ENCODE peak calls at places on chromosomes 13 and 19, in four cellular contexts. N is IMR-90, R is endothelial cell of umbilical vein, S is K562. E is an unnamed sample.

GRCh38 chr19:35756373-35757230 is at the start of gene HSPB6:
- DNase-seq in N (peak), R (peak), S (no peak), E (no peak)

GRCh38 chr19:29662604-29663404 is 2.5 kb upstream of the PLEKHF1 start:
- DNase-seq in N (peak), R (peak), S (peak), E (no peak)

GRCh38 chr19:10420444-10421239 is at the start of gene PDE4A:
- DNase-seq in N (no peak), R (no peak), S (peak), E (no peak)

GRCh38 chr19:35038623-35039512 is 2.7 kb upstream of the HPN start:
- DNase-seq in N (no peak), R (no peak), S (no peak), E (no peak)

GRCh38 chr13:32210081-32210480 is 105.1 kb downstream of the ZAR1L start:
- DNase-seq in N (no peak), R (no peak), S (no peak), E (no peak)

GRCh38 chr13:28000567-28000966 is 12.1 kb upstream of the URAD start:
- DNase-seq in N (no peak), R (no peak), S (no peak), E (no peak)

GRCh38 chr13:38819053-38819452 is 132.2 kb downstream of the FREM2 start:
- DNase-seq in N (no peak), R (peak), S (no peak), E (no peak)

GRCh38 chr19:1313695-1314613 is 28.3 kb downstream of the EFNA2 start:
- DNase-seq in N (no peak), R (no peak), S (no peak), E (no peak)

GRCh38 chr19:19554074-19555023 is 16.3 kb downstream of the CILP2 start:
- DNase-seq in N (peak), R (no peak), S (peak), E (no peak)

GRCh38 chr13:50713849-50714248 is 129.6 kb downstream of the DLEU7 start:
- DNase-seq in N (peak), R (no peak), S (no peak), E (peak)

GRCh38 chr19:7917292-7918061 is 2.7 kb upstream of the SNAPC2 start:
- DNase-seq in N (peak), R (peak), S (no peak), E (no peak)

GRCh38 chr13:93724187-93724586 is 497.6 kb downstream of the GPC6 start:
- DNase-seq in N (peak), R (no peak), S (no peak), E (no peak)

GRCh38 chr13:28047784-28048388 is 52.5 kb downstream of the FLT3 start:
- DNase-seq in N (peak), R (no peak), S (no peak), E (peak)

GRCh38 chr19:1239796-1240737 is 1.5 kb upstream of the ATP5F1D start:
- DNase-seq in N (peak), R (peak), S (peak), E (no peak)

GRCh38 chr19:50669319-50670101 is 20.3 kb downstream of the C19orf81 start:
- DNase-seq in N (peak), R (peak), S (peak), E (no peak)

GRCh38 chr19:15332311-15332996 is at the start of gene BRD4:
- DNase-seq in N (peak), R (peak), S (peak), E (no peak)

GRCh38 chr19:50695251-50696064 is 24.1 kb downstream of the SHANK1 start:
- DNase-seq in N (no peak), R (no peak), S (peak), E (no peak)

GRCh38 chr13:109200556-109200955 is 571.1 kb downstream of the MYO16 start:
- DNase-seq in N (peak), R (peak), S (no peak), E (no peak)

GRCh38 chr19:47227347-47228167 is 3.4 kb downstream of the BBC3 start:
- DNase-seq in N (peak), R (peak), S (peak), E (peak)

GRCh38 chr19:54418930-54419800 is 3.9 kb downstream of the TTYH1 start:
- DNase-seq in N (no peak), R (no peak), S (no peak), E (no peak)

GRCh38 chr19:29084266-29084665 is 128.7 kb downstream of the UQCRFS1 start:
- DNase-seq in N (no peak), R (no peak), S (peak), E (no peak)

GRCh38 chr13:37288057-37288720 is 182.7 kb upstream of the CSNK1A1L start:
- DNase-seq in N (no peak), R (peak), S (no peak), E (no peak)

GRCh38 chr13:101019126-101019525 is 344.5 kb upstream of the TMTC4 start:
- DNase-seq in N (no peak), R (no peak), S (no peak), E (no peak)

GRCh38 chr13:80550856-80551532 is 210.1 kb upstream of the SPRY2 start:
- DNase-seq in N (no peak), R (peak), S (peak), E (no peak)

GRCh38 chr13:24905242-24905641 is 141.3 kb downstream of the RNF17 start:
- DNase-seq in N (peak), R (no peak), S (no peak), E (no peak)

GRCh38 chr19:23415561-23416191 is 20.4 kb upstream of the ZNF91 start:
- DNase-seq in N (no peak), R (no peak), S (no peak), E (no peak)

GRCh38 chr13:71522976-71523517 is 344.0 kb downstream of the DACH1 start:
- DNase-seq in N (no peak), R (no peak), S (no peak), E (no peak)

GRCh38 chr13:85379433-85379832 is 419.8 kb downstream of the SLITRK6 start:
- DNase-seq in N (no peak), R (no peak), S (no peak), E (no peak)

GRCh38 chr19:6271251-6271650 is 8.5 kb downstream of the MLLT1 start:
- DNase-seq in N (peak), R (peak), S (no peak), E (no peak)

GRCh38 chr13:32165791-32166190 is 134.2 kb downstream of the FRY start:
- DNase-seq in N (no peak), R (no peak), S (no peak), E (no peak)

GRCh38 chr13:112071902-112072530 is 5.1 kb downstream of the SOX1 start:
- DNase-seq in N (no peak), R (no peak), S (no peak), E (no peak)

GRCh38 chr19:9818175-9818733 is 625 bp downstream of the FBXL12 start:
- DNase-seq in N (no peak), R (peak), S (no peak), E (no peak)

GRCh38 chr19:40503300-40503699 is 36.5 kb downstream of the SPTBN4 start:
- DNase-seq in N (no peak), R (no peak), S (peak), E (no peak)

GRCh38 chr13:109314101-109314500 is 472.3 kb downstream of the IRS2 start:
- DNase-seq in N (no peak), R (no peak), S (no peak), E (no peak)

GRCh38 chr19:42325896-42326771 is 699 bp downstream of the MEGF8 start:
- DNase-seq in N (no peak), R (no peak), S (peak), E (no peak)

GRCh38 chr19:13968999-13969398 is 16.7 kb downstream of the DCAF15 start:
- DNase-seq in N (no peak), R (no peak), S (no peak), E (no peak)

GRCh38 chr19:43807651-43808050 is 5.4 kb upstream of the LYPD5 start:
- DNase-seq in N (no peak), R (no peak), S (no peak), E (no peak)

GRCh38 chr13:42876270-42876714 is 94.9 kb downstream of the FAM216B start:
- DNase-seq in N (no peak), R (no peak), S (no peak), E (peak)

DNA sequence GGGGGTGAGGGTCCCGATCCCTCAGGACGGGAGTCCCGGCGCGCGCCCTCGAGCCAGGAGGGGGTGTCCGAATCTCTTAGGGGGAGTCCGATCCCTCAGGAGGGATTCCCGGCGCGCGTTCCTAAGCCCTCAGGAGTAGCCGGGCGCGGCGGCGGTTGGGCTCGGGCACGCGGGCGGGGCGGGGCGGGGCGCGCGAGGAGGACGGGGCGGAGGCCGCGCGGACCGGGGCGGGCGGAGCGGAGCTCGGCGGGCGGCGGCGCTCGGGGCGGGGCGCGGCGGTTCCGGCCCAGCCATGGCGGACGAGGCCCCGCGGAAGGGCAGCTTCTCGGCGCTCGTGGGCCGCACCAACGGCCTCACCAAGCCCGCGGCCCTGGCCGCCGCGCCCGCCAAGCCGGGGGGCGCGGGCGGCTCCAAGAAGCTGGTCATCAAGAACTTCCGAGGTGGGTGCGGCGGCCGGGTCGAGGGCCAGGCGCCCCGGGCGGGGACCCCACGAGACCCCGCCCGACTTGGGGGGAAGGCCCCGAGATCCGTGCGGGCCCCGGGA is at the start of gene CUL4A:
- DNase-seq in N (peak), R (no peak), S (peak), E (no peak)
- TF ChIP-seq FOS in N (no peak), R (no peak), S (no peak), E (no peak)

DNA sequence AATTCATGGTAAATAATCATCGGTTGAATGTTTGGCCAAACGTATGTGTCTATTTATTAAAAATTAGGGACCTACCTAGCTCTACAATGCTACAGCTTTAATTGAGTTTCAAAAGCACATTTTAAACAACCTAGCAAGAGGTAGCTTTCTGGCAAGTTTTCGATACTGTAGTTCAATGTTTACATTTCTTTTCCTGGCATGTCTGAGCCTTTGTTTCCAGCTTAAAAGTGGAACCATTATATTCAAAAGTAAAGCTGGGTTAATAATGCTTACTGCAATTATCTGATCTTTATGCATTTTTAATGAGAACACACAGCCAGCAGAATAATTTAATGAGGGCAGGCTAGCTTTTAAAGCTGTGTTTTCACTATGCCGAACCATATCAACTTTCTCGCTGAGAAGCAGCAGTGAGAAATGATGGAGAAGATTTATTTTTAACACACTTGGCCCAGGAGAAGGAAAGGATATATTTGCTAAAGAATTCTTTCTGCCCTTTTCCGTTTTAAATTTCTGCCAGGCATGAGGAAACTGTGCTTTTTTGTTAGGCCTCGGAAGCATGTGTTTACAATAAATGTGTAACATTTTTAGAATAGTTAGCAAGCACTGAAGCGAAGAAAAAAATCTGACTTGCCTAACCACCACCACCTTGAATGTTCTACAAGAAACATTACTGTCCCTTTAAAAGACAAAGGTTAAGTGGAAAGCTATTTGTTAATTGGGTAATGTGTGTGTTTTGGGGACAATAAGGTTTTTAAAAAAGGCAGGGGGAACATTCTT is 989 bp downstream of the MBNL2 start:
- DNase-seq in N (no peak), R (peak), S (no peak), E (no peak)
- TF ChIP-seq FOS in N (no peak), R (no peak), S (no peak), E (no peak)

DNA sequence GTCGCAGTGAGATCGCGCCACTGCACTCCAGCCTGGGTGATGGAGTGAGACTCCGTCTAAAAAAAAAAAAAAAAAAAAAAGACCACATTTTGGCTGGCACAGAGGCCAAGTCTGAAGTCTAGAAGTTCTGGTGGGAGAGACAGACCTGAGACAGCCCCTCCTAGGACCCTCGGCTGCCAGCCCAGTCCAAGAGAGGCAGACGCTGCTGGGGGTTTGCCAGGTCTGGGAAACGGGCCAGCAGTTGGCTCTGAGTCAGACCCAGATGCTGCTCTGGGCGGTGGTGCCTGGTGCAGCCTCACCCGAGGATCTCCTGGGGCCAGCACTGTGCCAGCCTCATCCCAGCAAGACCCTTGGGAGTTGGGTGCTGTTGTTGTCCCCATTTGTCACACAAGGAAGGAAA is 5.8 kb downstream of the FCHO1 start:
- DNase-seq in N (peak), R (peak), S (no peak), E (no peak)
- TF ChIP-seq FOS in N (peak), R (no peak), S (no peak), E (no peak)

DNA sequence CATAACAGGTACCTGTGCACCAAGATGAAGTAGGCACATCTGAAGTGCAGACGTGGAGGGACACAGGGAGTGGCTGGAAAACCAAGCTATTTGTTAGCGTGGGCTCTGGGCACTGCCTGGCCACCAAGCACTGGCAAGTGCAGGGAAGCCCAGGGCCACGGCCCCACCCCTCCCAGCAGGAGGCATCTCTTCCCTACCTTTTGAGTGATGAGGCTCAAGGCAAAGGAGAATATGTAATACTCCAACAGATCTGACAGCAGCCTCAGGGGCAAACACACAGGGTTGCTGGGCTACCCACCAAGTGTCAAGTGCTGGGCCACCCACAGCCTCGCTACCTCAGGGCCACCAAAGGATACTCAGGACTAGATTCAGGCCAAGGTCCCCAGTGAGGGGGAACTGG is 11.6 kb downstream of the TUBA3C start:
- DNase-seq in N (no peak), R (no peak), S (no peak), E (no peak)
- TF ChIP-seq FOS in N (no peak), R (no peak), S (no peak), E (no peak)

GRCh38 chr13:30408319-30409101 is 13.8 kb upstream of the UBE2L5 start:
- DNase-seq in N (peak), R (peak), S (peak), E (no peak)
- TF ChIP-seq FOS in N (no peak), R (no peak), S (no peak), E (no peak)